ENCODE peak calls at places on chromosomes 12 and 14, in eight cellular contexts. T is endothelial cell of umbilical vein, V is suprapubic skin, K is astrocyte of the spinal cord, X is IMR-90, O is left lung, M is PC-9, H is prostate gland. R is an unnamed sample.

GRCh38 chr14:94633116-94633515 is 20.9 kb downstream of the SERPINA3 start:
- DNase-seq in T (no peak), V (no peak), K (no peak), X (no peak), O (no peak), M (no peak), H (no peak), R (no peak)

GRCh38 chr12:2675776-2676175 is 119.0 kb upstream of the FKBP4 start:
- DNase-seq in T (no peak), V (peak), K (no peak), X (no peak), O (no peak), M (no peak), H (no peak), R (no peak)

GRCh38 chr12:66636771-66637170 is 42.1 kb downstream of the GRIP1 start:
- DNase-seq in T (no peak), V (no peak), K (no peak), X (no peak), O (no peak), M (no peak), H (no peak), R (no peak)

GRCh38 chr12:112839386-112839972 is 47.9 kb downstream of the RPH3A start:
- DNase-seq in T (peak), V (peak), K (peak), X (peak), O (no peak), M (peak), H (no peak), R (peak)

GRCh38 chr12:16913832-16914490 is 308.0 kb upstream of the LMO3 start:
- DNase-seq in T (no peak), V (no peak), K (no peak), X (no peak), O (no peak), M (no peak), H (no peak), R (no peak)

GRCh38 chr14:49206832-49207231 is 379.3 kb downstream of the RPS29 start:
- DNase-seq in T (no peak), V (no peak), K (no peak), X (no peak), O (no peak), M (no peak), H (no peak), R (no peak)

GRCh38 chr14:41062826-41063225 is 543.9 kb upstream of the LRFN5 start:
- DNase-seq in T (no peak), V (no peak), K (peak), X (peak), O (no peak), M (no peak), H (no peak), R (peak)

GRCh38 chr12:126784328-126784921 is 1482.5 kb upstream of the TMEM132C start:
- DNase-seq in T (no peak), V (no peak), K (peak), X (no peak), O (no peak), M (no peak), H (no peak), R (peak)

GRCh38 chr14:64438181-64438839 is 27.0 kb upstream of the AKAP5 start:
- DNase-seq in T (peak), V (no peak), K (peak), X (peak), O (no peak), M (peak), H (no peak), R (peak)

GRCh38 chr12:49565119-49565955 is 2.6 kb downstream of the MCRS1 start:
- DNase-seq in T (no peak), V (no peak), K (no peak), X (no peak), O (no peak), M (no peak), H (no peak), R (no peak)

GRCh38 chr14:55454264-55455151 is 14.1 kb upstream of the TBPL2 start:
- DNase-seq in T (peak), V (no peak), K (peak), X (peak), O (no peak), M (peak), H (no peak), R (peak)

GRCh38 chr12:59304077-59304721 is 291.6 kb upstream of the SLC16A7 start:
- DNase-seq in T (no peak), V (no peak), K (no peak), X (no peak), O (no peak), M (no peak), H (no peak), R (no peak)
- TF ChIP-seq CTCF in T (no peak), V (no peak), K (no peak), X (no peak), O (no peak), M (no peak), H (no peak), R (no peak)

DNA sequence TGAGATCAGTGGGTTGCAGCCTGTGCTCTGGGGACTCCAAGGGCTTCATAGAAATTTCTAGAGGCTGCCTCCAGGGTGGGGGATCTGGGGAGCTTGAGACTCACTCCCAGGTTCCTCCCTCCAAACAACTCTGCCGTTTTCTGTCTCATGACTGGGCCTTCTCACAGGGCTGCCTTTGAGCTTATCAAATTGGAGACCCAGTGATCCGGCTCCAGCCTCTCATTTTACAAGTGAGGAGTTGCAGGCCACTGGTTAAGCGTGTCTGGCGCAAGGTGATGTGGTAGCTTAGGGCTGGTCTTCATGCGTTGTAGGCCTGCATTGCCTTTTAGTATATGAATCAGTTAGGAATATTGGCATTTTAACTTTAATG is 85.9 kb downstream of the SLC25A47 start:
- DNase-seq in T (no peak), V (no peak), K (no peak), X (no peak), O (no peak), M (no peak), H (no peak), R (no peak)
- H3K4me3 ChIP-seq in T (no peak), V (no peak), K (no peak), X (no peak), O (no peak), M (no peak), H (no peak), R (no peak)

GRCh38 chr12:53492830-53493609 is 6.2 kb downstream of the MAP3K12 start:
- DNase-seq in T (peak), V (peak), K (peak), X (peak), O (peak), M (peak), H (peak), R (peak)
- TF ChIP-seq CTCF in T (no peak), V (no peak), K (no peak), X (no peak), O (no peak), M (no peak), H (no peak), R (no peak)

GRCh38 chr12:6830286-6830892 is 2.2 kb downstream of the P3H3 start:
- DNase-seq in T (no peak), V (no peak), K (no peak), X (no peak), O (no peak), M (no peak), H (no peak), R (no peak)
- H3K4me3 ChIP-seq in T (no peak), V (no peak), K (no peak), X (no peak), O (no peak), M (no peak), H (no peak), R (no peak)

GRCh38 chr14:34362625-34363251 is 99.3 kb downstream of the SPTSSA start:
- DNase-seq in T (no peak), V (no peak), K (no peak), X (no peak), O (no peak), M (no peak), H (no peak), R (no peak)
- TF ChIP-seq CTCF in T (no peak), V (no peak), K (no peak), X (no peak), O (no peak), M (no peak), H (no peak), R (no peak)

DNA sequence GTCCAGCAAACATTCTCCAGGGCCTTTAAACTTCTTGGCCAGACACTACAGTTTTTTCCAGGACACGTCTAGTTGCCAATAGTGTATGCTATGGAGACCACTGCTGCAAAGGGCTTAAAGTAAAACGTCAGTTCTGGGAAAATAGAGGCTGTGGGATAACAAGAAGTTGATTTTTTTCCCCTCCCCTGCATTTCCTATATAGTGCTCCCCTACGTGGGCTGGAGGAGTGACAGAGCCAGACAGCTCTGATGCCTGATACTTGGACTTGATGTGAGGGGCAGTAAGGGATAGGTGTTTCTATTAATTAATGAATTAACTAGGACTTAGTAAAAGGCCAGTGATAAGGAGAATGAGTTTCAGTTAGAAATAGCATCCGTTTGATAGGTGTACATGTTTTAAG is 2.4 kb downstream of the ACVR1B start:
- DNase-seq in T (peak), V (no peak), K (no peak), X (no peak), O (no peak), M (no peak), H (no peak), R (no peak)
- H3K4me3 ChIP-seq in T (peak), V (peak), K (no peak), X (no peak), O (peak), M (no peak), H (no peak), R (peak)

GRCh38 chr12:22100952-22101748 is 55.1 kb downstream of the CMAS start:
- DNase-seq in T (peak), V (no peak), K (peak), X (peak), O (peak), M (peak), H (peak), R (peak)
- TF ChIP-seq CTCF in T (peak), V (peak), K (peak), X (peak), O (peak), M (peak), H (no peak), R (peak)

DNA sequence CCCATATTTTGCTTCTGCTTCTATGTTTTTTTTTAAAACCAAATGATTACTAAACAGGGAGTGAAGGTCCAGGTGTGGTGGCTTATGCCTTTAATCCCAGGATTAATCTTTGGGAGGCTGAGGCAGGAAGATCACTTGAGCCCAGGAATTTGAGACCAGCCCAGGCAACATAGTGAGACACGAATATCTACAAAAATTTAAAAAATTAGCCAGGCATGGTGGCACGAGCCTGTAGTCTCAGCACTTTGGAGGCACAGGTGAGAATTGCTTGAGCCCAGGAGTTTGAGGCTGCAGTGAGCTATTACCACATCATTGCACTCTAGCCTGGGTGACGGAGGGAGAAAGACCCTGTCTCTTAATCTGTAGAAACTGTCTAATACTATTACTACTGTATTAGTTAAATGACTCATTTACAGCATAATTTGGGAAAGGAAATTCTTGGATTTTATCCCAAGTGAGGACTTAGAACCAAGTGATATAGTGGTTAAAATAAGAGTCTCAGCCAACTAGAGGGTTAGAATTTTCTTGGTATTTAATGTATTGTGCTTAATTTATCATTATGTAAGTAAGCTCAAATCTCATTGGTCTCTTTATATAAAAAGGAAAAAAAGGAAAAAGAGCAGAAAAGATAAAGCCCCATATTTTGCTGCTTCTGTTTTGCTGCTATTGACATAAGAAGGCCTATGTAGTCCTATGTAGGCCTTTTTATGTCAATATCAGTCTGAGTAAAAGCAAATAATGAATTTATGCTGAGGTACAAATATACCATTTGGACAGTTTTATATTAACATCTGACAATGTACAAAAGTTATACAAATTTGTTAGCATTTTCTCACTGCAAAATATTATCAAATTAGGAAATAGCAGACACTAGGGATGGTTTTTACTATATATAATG is 163.4 kb downstream of the RAD51B start:
- DNase-seq in T (no peak), V (no peak), K (no peak), X (peak), O (no peak), M (no peak), H (no peak), R (no peak)
- H3K4me3 ChIP-seq in T (no peak), V (no peak), K (no peak), X (no peak), O (no peak), M (no peak), H (no peak), R (no peak)

DNA sequence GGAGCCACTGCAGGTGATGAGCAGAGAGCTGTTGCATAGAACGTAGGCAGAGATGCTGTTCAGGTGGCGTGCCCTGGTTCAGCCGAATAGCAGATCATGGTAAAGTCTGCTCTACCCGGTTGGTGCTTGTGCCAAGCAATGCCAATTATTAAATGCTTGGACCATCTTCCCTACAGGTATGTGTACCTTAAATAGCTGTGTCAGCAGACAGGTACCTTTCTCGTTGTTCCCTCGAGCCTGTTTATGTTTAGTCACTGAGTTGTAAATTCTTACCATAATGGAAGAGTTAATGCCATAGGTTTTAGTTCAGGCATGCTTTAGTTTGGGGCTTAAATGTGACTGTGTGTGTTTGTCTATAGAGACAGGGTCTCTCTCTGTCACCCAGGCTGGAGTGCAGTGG is 112.5 kb upstream of the CPM start:
- DNase-seq in T (no peak), V (no peak), K (no peak), X (no peak), O (no peak), M (no peak), H (no peak), R (no peak)
- TF ChIP-seq CTCF in T (no peak), V (no peak), K (no peak), X (no peak), O (no peak), M (no peak), H (no peak), R (no peak)